ENCODE peak calls at places on chromosomes 2 and 18, in seven cellular contexts. T, L, K, M, F, O and U are unnamed samples.
A peak's percentile ranks its signal among the peaks of the same experiment; 100 is the strongest.

GRCh38 chr2:220940646-220941045 is 631.5 kb downstream of the EPHA4 start:
- DNase-seq in K (no peak), L (no peak), F (no peak), M (no peak), T (no peak), O (no peak), U (no peak)

GRCh38 chr2:121359937-121360565 is 75.0 kb upstream of the TFCP2L1 start:
- DNase-seq in L (no peak), O (no peak), K (no peak), T (no peak), F (no peak), M (no peak), U (no peak)

GRCh38 chr2:200221055-200221692 is 85.3 kb upstream of the SPATS2L start:
- DNase-seq in M (no peak), T (no peak), K (no peak), L (no peak), O (no peak), F (no peak), U (no peak)

GRCh38 chr2:105384216-105384615 is 14.6 kb downstream of the FHL2 start:
- DNase-seq in O (no peak), K (no peak), T (no peak), M (no peak), F (no peak), L (no peak), U (no peak)

GRCh38 chr2:105179469-105180372 is 61.8 kb upstream of the GPR45 start:
- DNase-seq in K (peak; percentile 89), M (no peak), F (peak; percentile 79), O (peak; percentile 63), L (peak; percentile 87), T (peak; percentile 28), U (no peak)

GRCh38 chr2:202091476-202091875 is 18.4 kb downstream of the KIAA2012 start:
- DNase-seq in M (no peak), K (peak; percentile 58), F (no peak), O (no peak), L (no peak), T (no peak), U (no peak)

GRCh38 chr2:70357076-70358071 is 55.5 kb upstream of the FAM136A start:
- DNase-seq in K (no peak), F (no peak), O (no peak), M (no peak), T (no peak), L (peak; percentile 13), U (no peak)

GRCh38 chr2:120830096-120830830 is 94.6 kb downstream of the GLI2 start:
- DNase-seq in M (no peak), F (no peak), L (no peak), K (no peak), O (no peak), T (no peak), U (no peak)

GRCh38 chr18:25661836-25662235 is 309.9 kb upstream of the ZNF521 start:
- DNase-seq in F (no peak), K (no peak), L (no peak), M (no peak), T (no peak), O (no peak), U (no peak)

GRCh38 chr2:196314780-196315179 is 143.4 kb upstream of the STK17B start:
- DNase-seq in M (no peak), K (peak; percentile 34), F (peak; percentile 51), O (no peak), L (no peak), T (no peak), U (no peak)

GRCh38 chr18:49612515-49613033 is 50.7 kb downstream of the LIPG start:
- DNase-seq in F (no peak), M (no peak), L (no peak), T (no peak), O (peak; percentile 44), K (no peak), U (no peak)

GRCh38 chr18:5058768-5059539 is 138.1 kb downstream of the AKAIN1 start:
- DNase-seq in F (no peak), T (no peak), L (no peak), M (no peak), O (no peak), K (peak; percentile 4), U (no peak)

GRCh38 chr18:41126541-41127235 is 828.3 kb upstream of the PIK3C3 start:
- DNase-seq in L (peak; percentile 29), O (peak; percentile 79), K (peak; percentile 67), F (peak; percentile 88), T (no peak), M (no peak), U (no peak)

GRCh38 chr2:233708942-233709341 is 3.8 kb upstream of the UGT1A5 start:
- DNase-seq in K (peak; percentile 1), T (no peak), L (no peak), O (no peak), F (no peak), M (no peak), U (no peak)

GRCh38 chr2:240796543-240797499 is 23.2 kb downstream of the KIF1A start:
- DNase-seq in L (no peak), M (no peak), O (no peak), F (no peak), K (no peak), T (no peak), U (no peak)

GRCh38 chr2:218960196-218961165 is 1.0 kb downstream of the CDK5R2 start:
- DNase-seq in L (no peak), M (no peak), F (no peak), T (peak; percentile 41), K (no peak), O (no peak), U (no peak)

GRCh38 chr2:3377279-3377611 is 373 bp downstream of the EIPR1 start:
- DNase-seq in T (no peak), O (no peak), K (peak; percentile 58), L (peak; percentile 58), F (peak; percentile 54), M (no peak), U (no peak)

GRCh38 chr2:217418090-217418489 is 558.2 kb upstream of the TNP1 start:
- DNase-seq in L (no peak), O (no peak), T (no peak), F (no peak), M (no peak), K (peak; percentile 48), U (no peak)

GRCh38 chr18:3401669-3402620 is 48.0 kb upstream of the TGIF1 start:
- DNase-seq in O (no peak), F (no peak), K (no peak), L (no peak), T (no peak), M (no peak), U (no peak)

GRCh38 chr2:172096661-172097547 is 5.8 kb downstream of the DLX2 start:
- DNase-seq in O (peak; percentile 82), K (peak; percentile 57), T (no peak), L (peak; percentile 66), M (peak; percentile 57), F (no peak), U (peak; percentile 52)

GRCh38 chr2:231382116-231382515 is 13.4 kb upstream of the B3GNT7 start:
- DNase-seq in F (no peak), O (no peak), L (no peak), M (no peak), K (no peak), T (no peak), U (no peak)
- TF ChIP-seq CTCF in F (no peak), O (no peak), L (no peak), M (no peak), K (no peak), T (no peak), U (no peak)

GRCh38 chr2:118190365-118190916 is 102.2 kb downstream of the INSIG2 start:
- DNase-seq in O (no peak), M (no peak), L (no peak), K (peak; percentile 21), T (no peak), F (no peak), U (no peak)

GRCh38 chr2:118186858-118187254 is 98.6 kb downstream of the INSIG2 start:
- DNase-seq in M (no peak), T (no peak), L (no peak), K (no peak), O (no peak), F (no peak), U (no peak)

GRCh38 chr2:118185210-118186109 is 97.2 kb downstream of the INSIG2 start:
- DNase-seq in O (peak; percentile 34), T (peak; percentile 43), M (no peak), L (peak; percentile 42), F (peak; percentile 51), K (peak; percentile 30), U (no peak)

DNA sequence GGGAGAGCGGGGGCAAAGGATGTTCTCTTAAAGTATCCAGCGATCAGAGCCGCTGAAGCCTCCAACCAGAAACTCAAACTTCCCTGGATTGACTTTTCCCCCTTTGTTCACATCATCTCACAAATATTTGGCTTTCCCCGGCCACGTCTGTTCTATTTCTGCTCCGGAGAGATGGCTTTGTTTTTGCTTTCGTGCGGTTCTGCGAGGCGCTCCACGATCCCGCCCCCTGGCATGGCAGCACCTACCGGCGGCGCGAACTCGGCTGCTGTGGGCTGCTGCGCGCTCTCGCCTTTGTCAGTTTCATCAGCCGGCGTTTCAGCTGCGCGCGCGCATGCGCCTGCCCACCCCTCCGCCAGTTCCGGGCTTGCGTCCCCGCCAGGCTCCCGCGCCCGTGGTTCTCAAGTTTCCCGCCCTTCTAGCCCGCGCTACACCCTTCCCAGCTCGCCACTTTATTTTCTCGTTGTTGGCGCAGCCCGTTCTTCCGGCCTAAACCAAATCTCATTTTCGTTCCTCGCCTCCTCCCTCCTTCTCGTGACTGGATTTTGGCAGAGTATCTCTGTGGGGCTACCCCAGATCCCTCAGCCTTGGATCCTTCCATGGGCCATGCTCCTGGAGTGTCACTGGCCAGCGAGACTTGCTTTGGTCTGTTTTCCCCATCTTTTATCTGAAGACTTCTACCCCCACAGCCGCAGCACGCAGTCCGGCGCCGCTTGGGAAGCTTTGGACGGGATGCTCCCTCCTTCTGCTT is 98.0 kb downstream of the INSIG2 start:
- DNase-seq in K (peak; percentile 73), T (peak; percentile 73), O (peak; percentile 56), M (peak; percentile 78), L (peak; percentile 90), F (peak; percentile 85), U (peak; percentile 89)
- TF ChIP-seq CTCF in K (no peak), T (no peak), O (no peak), M (no peak), L (no peak), F (no peak), U (no peak)

GRCh38 chr2:181836583-181836982 is 54.9 kb upstream of the ITPRID2 start:
- DNase-seq in M (no peak), L (no peak), K (no peak), T (no peak), F (no peak), O (no peak), U (no peak)
- TF ChIP-seq CTCF in M (no peak), L (no peak), K (no peak), T (no peak), F (no peak), O (no peak), U (no peak)

DNA sequence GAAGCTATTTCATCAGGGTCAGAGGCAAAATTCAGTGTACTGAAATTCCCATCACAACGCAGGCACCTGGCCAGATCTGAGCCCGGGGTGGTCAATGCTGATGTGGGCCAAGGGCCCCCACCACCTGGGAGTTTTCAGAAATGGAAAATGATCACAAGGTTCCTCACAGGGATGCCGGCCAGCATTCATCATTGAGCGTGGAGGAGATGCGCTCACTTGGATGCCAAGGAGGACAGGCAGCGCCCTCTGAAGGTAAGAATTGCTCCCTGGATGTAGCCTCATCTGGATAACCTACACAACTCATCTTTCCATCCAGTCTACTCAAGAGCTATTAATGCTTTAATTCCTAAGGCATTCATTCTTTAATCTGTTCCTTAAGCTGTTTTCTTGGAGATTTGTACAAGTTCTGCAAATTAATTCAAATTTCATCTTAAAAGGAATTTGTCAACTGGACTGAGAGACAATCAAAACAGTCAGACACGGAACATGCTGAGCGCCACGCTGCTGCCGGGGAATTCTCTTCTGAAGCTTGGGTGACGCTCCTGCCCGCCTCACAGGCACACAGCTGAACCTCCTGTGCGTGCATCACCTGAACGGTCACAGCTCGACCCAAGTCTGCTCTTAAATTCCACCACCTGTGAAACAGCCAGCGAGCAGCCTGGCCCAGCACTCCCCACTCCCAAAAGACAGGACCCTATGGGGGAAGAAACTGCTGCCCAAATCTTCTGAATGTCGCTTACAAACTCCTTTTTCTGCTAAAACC is 206.7 kb downstream of the HDAC4 start:
- DNase-seq in M (no peak), T (no peak), L (no peak), F (no peak), K (peak; percentile 23), O (no peak), U (no peak)
- TF ChIP-seq CTCF in M (no peak), T (peak; percentile 44), L (peak; percentile 20), F (peak; percentile 24), K (peak; percentile 41), O (peak; percentile 20), U (peak; percentile 10)